ENCODE peak calls at places on chromosomes 5 and 9, in nine cellular contexts. I is OCI-LY7, T is hepatocyte, V is GM23248, S is GM23338, W is PC-3, R is SK-N-SH, E is neural progenitor cell, N is MM.1S. L is an unnamed sample.

GRCh38 chr5:134911285-134912215 is 6.6 kb downstream of the PCBD2 start:
- DNase-seq in I (no peak), T (no peak), V (peak; percentile 26), S (no peak), W (no peak), R (no peak), E (no peak), N (no peak), L (no peak)

GRCh38 chr9:91681461-91682305 is 258.1 kb upstream of the NFIL3 start:
- DNase-seq in I (peak; percentile 54), T (peak; percentile 87), V (peak; percentile 93), S (peak; percentile 89), W (peak; percentile 71), R (peak; percentile 92), E (peak; percentile 91), N (peak; percentile 83), L (peak; percentile 45)

GRCh38 chr9:123003467-123003866 is 30.0 kb upstream of the GPR21 start:
- DNase-seq in I (no peak), T (no peak), V (peak; percentile 59), S (no peak), W (no peak), R (no peak), E (no peak), N (no peak), L (no peak)

GRCh38 chr5:154334406-154335041 is 111.3 kb upstream of the SAP30L start:
- DNase-seq in I (no peak), T (no peak), V (peak; percentile 4), S (no peak), W (no peak), R (no peak), E (no peak), N (no peak), L (no peak)

GRCh38 chr9:111348821-111349271 is 18.8 kb upstream of the OR2K2 start:
- DNase-seq in I (no peak), T (peak; percentile 49), V (no peak), S (no peak), W (peak; percentile 88), R (no peak), E (no peak), N (no peak), L (no peak)

GRCh38 chr5:98187945-98188344 is 585.5 kb upstream of the RGMB start:
- DNase-seq in I (no peak), T (no peak), V (peak; percentile 47), S (no peak), W (peak; percentile 55), R (no peak), E (no peak), N (no peak), L (no peak)

GRCh38 chr9:105055922-105056321 is 128.0 kb upstream of the ABCA1 start:
- DNase-seq in I (no peak), T (no peak), V (no peak), S (no peak), W (peak; percentile 37), R (no peak), E (no peak), N (no peak), L (no peak)

GRCh38 chr9:123453904-123454321 is 97.9 kb downstream of the CRB2 start:
- DNase-seq in I (no peak), T (no peak), V (no peak), S (no peak), W (no peak), R (no peak), E (no peak), N (no peak), L (no peak)

GRCh38 chr9:104386425-104387069 is 117.5 kb upstream of the OR13F1 start:
- DNase-seq in I (peak; percentile 30), T (peak; percentile 55), V (peak; percentile 65), S (peak; percentile 71), W (peak; percentile 43), R (peak; percentile 41), E (peak; percentile 54), N (peak; percentile 24), L (peak; percentile 22)

GRCh38 chr9:108056805-108057386 is 567.3 kb upstream of the KLF4 start:
- DNase-seq in I (no peak), T (no peak), V (peak; percentile 90), S (no peak), W (peak; percentile 76), R (no peak), E (no peak), N (no peak), L (no peak)

GRCh38 chr9:36566813-36567217 is 5.9 kb upstream of the MELK start:
- DNase-seq in I (no peak), T (no peak), V (peak; percentile 91), S (no peak), W (peak; percentile 32), R (no peak), E (no peak), N (no peak), L (no peak)

GRCh38 chr5:38329132-38329715 is 70.9 kb downstream of the EGFLAM start:
- DNase-seq in I (no peak), T (no peak), V (peak; percentile 76), S (peak; percentile 17), W (peak; percentile 78), R (no peak), E (peak; percentile 20), N (no peak), L (no peak)

GRCh38 chr5:111513175-111513520 is 813 bp upstream of the STARD4 start:
- DNase-seq in I (no peak), T (no peak), V (peak; percentile 62), S (peak; percentile 17), W (no peak), R (peak; percentile 11), E (no peak), N (no peak), L (no peak)

DNA sequence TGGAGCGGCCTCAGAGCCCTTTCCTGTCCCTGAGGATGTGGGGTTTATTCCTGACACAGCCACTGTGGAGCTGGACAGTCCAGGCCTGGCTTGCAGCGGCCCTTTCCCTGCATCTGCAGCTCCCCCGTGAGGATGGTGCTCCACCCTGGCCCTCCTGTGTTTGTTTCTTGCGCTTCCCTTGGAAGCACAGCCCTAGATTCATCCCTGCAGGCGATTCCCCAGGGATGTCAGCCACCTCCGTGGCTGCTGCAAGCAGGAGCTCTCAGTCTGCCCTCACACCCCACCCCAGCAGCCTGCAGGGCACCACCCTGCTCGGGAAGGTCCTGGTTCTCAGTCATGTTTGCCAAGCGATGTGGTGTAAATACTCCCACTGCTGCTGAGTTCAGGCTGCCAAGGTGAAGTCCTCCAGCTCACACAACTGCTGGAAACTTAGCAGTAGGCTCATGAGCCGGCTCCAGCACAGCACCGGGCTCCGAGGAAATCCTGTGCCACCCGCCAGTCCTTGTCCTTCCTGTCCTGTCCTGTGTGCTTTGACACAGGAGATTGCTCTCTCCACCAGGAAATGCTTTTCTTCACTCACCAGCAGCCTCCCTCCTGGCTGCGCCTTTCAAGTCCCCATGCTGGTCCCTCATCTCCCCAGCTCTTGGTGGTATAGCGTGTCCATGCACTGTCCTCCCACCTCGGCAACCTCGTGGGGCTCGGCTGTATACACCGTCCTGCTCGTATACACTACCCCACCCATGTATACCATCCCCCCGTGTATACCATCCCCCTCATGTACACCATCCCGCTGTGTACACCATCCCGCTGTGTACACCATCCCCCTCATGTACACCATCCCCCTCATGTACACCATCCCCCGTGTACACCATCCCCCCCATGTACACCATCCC is 16.2 kb downstream of the ROPN1L start:
- DNase-seq in I (no peak), T (no peak), V (peak; percentile 72), S (peak; percentile 23), W (peak; percentile 64), R (peak; percentile 39), E (peak; percentile 49), N (no peak), L (no peak)
- TF ChIP-seq EZH2phosphoT487 in I (no peak), T (no peak), V (no peak), S (no peak), W (no peak), R (no peak), E (no peak), N (no peak), L (no peak)

DNA sequence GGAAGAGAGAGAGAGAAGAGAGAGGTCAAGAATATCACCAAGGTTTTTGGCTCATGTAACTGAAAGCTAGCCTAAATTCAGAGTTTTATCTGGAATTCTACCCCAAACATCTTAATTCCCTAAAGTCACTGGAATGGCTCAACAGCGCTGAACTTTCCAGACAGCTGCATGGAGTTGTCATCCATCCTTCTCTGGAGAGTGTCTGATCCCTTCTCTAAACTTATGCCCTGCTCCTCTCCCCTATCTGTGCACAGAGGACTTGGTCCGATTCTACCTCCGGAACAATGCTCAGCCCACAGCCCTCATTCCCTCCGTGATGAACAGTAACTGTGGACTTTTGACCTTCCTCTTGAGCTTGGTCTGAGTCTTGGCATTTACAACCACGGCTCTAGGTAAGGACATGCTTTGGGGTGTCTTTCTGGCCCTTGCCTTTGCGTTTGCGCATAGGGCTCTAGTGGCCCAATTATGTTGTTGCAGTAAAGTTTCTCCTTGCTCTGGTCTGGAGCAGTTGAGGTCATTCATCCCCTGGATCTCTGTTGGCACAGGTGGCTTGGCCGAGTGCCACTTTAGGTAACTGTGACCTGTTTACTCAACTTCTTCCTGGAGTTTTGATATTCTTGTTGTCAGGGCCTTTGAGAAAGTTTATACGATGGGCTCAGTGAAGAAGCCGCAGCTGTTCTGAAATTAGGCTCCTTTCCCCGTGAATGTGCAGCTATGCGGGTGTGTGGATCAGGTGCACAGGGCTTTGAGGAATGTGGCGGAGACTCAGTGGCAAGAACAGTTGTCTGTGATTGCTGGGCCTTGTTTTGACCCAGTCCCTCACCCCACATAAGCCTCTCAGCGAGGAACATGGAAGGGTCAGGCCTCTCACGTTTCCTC is 18.4 kb upstream of the CD180 start:
- DNase-seq in I (no peak), T (peak; percentile 30), V (no peak), S (no peak), W (no peak), R (no peak), E (no peak), N (no peak), L (no peak)
- H2AFZ ChIP-seq in I (peak overlapping the region; percentile 86), T (peak overlapping the region; percentile 83), V (no peak overlapping the region), S (peak overlapping the region; percentile 76), W (peak overlapping the region; percentile 81), R (no peak overlapping the region), E (no peak overlapping the region), N (peak overlapping the region; percentile 75), L (no peak overlapping the region)

GRCh38 chr9:17402309-17402708 is 176.6 kb upstream of the SH3GL2 start:
- DNase-seq in I (no peak), T (no peak), V (peak; percentile 36), S (peak; percentile 77), W (peak; percentile 30), R (no peak), E (peak; percentile 60), N (peak; percentile 7), L (no peak)
- TF ChIP-seq EZH2phosphoT487 in I (no peak), T (no peak), V (no peak), S (no peak), W (no peak), R (no peak), E (no peak), N (no peak), L (no peak)

GRCh38 chr9:89604463-89605180 is at the start of gene GADD45G:
- DNase-seq in I (no peak), T (peak; percentile 93), V (peak; percentile 90), S (peak; percentile 98), W (peak; percentile 32), R (peak; percentile 92), E (peak; percentile 98), N (peak; percentile 87), L (no peak)
- H2AFZ ChIP-seq in I (no peak within 1 kb of the TSS), T (peak within 1 kb of the TSS; percentile 28), V (peak within 1 kb of the TSS; percentile 83), S (no peak within 1 kb of the TSS), W (peak within 1 kb of the TSS; percentile 95), R (peak within 1 kb of the TSS; percentile 86), E (peak within 1 kb of the TSS; percentile 15), N (peak within 1 kb of the TSS; percentile 86), L (peak within 1 kb of the TSS; percentile 97)

DNA sequence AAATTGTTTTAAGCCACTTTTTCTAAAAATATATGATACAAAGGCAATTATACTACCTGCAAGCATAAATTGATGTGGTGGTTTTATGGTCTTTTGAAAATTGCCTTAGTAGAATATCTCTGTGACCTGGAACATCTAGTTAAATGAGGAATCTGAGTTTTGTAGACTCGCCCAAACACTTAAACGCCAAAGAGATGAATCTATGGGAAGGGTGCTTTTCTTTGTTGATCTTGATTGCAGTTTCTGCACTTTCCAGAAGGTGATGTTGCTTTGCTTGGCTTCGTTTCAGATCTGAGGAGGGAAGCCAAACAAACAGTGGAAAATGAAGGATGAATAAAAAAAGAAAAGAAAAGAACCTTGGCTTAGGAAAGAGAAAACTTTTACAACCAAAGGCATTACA is 1021.3 kb downstream of the NR2F1-AS1 start:
- DNase-seq in I (no peak), T (no peak), V (peak; percentile 46), S (peak; percentile 15), W (peak; percentile 34), R (no peak), E (no peak), N (no peak), L (peak; percentile 51)
- TF ChIP-seq EZH2phosphoT487 in I (no peak), T (no peak), V (no peak), S (no peak), W (no peak), R (no peak), E (no peak), N (no peak), L (no peak)

L was measured in HCT116.